ENCODE peak calls at places on chromosomes 6 and 20, in nine cellular contexts. T is HCT116, J is body of pancreas, C is fibroblast of mammary gland, N is kidney, V is fibroblast of pulmonary artery, I is lower lobe of right lung, G is IMR-90, A is AG04449. K is an unnamed sample.

GRCh38 chr6:155656024-155656423 is 200.4 kb upstream of the NOX3 start:
- DNase-seq in T (no peak), J (no peak), C (no peak), N (no peak), V (no peak), I (no peak), G (no peak), A (no peak), K (no peak)

GRCh38 chr6:1316482-1317220 is 4.8 kb downstream of the FOXQ1 start:
- DNase-seq in T (no peak), J (peak), C (no peak), N (peak), V (peak), I (no peak), G (no peak), A (no peak), K (peak)

GRCh38 chr6:149834513-149835481 is 29.4 kb downstream of the LRP11 start:
- DNase-seq in T (peak), J (peak), C (peak), N (no peak), V (peak), I (no peak), G (peak), A (no peak), K (peak)

GRCh38 chr20:59939879-59940128 is 301 bp downstream of the PPP1R3D start:
- DNase-seq in T (no peak), J (peak), C (no peak), N (peak), V (no peak), I (peak), G (peak), A (no peak), K (peak)

GRCh38 chr6:108171291-108171917 is 5.6 kb downstream of the NR2E1 start:
- DNase-seq in T (no peak), J (no peak), C (no peak), N (no peak), V (no peak), I (no peak), G (no peak), A (no peak), K (no peak)

GRCh38 chr6:139764498-139764986 is 390.1 kb upstream of the CITED2 start:
- DNase-seq in T (peak), J (no peak), C (peak), N (no peak), V (peak), I (no peak), G (peak), A (peak), K (no peak)

GRCh38 chr6:125918681-125919566 is 37.6 kb upstream of the HINT3 start:
- DNase-seq in T (no peak), J (peak), C (peak), N (no peak), V (peak), I (no peak), G (peak), A (no peak), K (peak)

GRCh38 chr6:33692078-33692759 is 19.3 kb downstream of the UQCC2 start:
- DNase-seq in T (no peak), J (no peak), C (no peak), N (peak), V (peak), I (peak), G (no peak), A (no peak), K (peak)

GRCh38 chr6:3222506-3223038 is 4.9 kb downstream of the TUBB2B start:
- DNase-seq in T (no peak), J (no peak), C (no peak), N (no peak), V (no peak), I (no peak), G (no peak), A (no peak), K (no peak)

GRCh38 chr6:135664527-135664926 is 167.0 kb upstream of the AHI1 start:
- DNase-seq in T (no peak), J (no peak), C (no peak), N (no peak), V (no peak), I (no peak), G (no peak), A (no peak), K (no peak)

GRCh38 chr6:152356659-152357058 is 280.5 kb downstream of the SYNE1 start:
- DNase-seq in T (peak), J (no peak), C (peak), N (no peak), V (peak), I (no peak), G (peak), A (no peak), K (no peak)

GRCh38 chr20:3652646-3653596 is 10.3 kb downstream of the GFRA4 start:
- DNase-seq in T (no peak), J (peak), C (no peak), N (no peak), V (no peak), I (no peak), G (no peak), A (no peak), K (no peak)

GRCh38 chr20:8255945-8256632 is 124.0 kb downstream of the PLCB1 start:
- DNase-seq in T (no peak), J (no peak), C (no peak), N (no peak), V (no peak), I (peak), G (no peak), A (no peak), K (no peak)

GRCh38 chr20:14446446-14446845 is 109.0 kb upstream of the FLRT3 start:
- DNase-seq in T (no peak), J (no peak), C (peak), N (no peak), V (no peak), I (no peak), G (peak), A (no peak), K (no peak)

GRCh38 chr6:45661667-45662066 is 283.9 kb upstream of the SUPT3H start:
- DNase-seq in T (no peak), J (no peak), C (peak), N (no peak), V (peak), I (no peak), G (peak), A (no peak), K (no peak)

GRCh38 chr6:107845777-107846176 is 21.7 kb upstream of the SCML4 start:
- DNase-seq in T (no peak), J (no peak), C (no peak), N (no peak), V (no peak), I (no peak), G (no peak), A (no peak), K (no peak)

GRCh38 chr20:38338849-38339520 is 7.3 kb upstream of the LBP start:
- DNase-seq in T (no peak), J (no peak), C (peak), N (peak), V (peak), I (no peak), G (no peak), A (no peak), K (no peak)

GRCh38 chr6:170440437-170440836 is 112.7 kb downstream of the PSMB1 start:
- DNase-seq in T (no peak), J (no peak), C (no peak), N (no peak), V (no peak), I (no peak), G (no peak), A (no peak), K (peak)

GRCh38 chr6:82988904-82989303 is 76.7 kb downstream of the UBE3D start:
- DNase-seq in T (no peak), J (no peak), C (peak), N (no peak), V (peak), I (no peak), G (peak), A (no peak), K (no peak)

GRCh38 chr6:113731528-113731927 is 125.6 kb upstream of the MARCKS start:
- DNase-seq in T (no peak), J (no peak), C (no peak), N (no peak), V (no peak), I (no peak), G (no peak), A (no peak), K (no peak)

GRCh38 chr6:54981647-54982046 is 135.1 kb downstream of the FAM83B start:
- DNase-seq in T (no peak), J (no peak), C (peak), N (no peak), V (no peak), I (no peak), G (peak), A (peak), K (no peak)

GRCh38 chr6:1325471-1326309 is 13.8 kb downstream of the FOXQ1 start:
- DNase-seq in T (peak), J (no peak), C (peak), N (no peak), V (peak), I (no peak), G (peak), A (peak), K (peak)

GRCh38 chr6:155510879-155511278 is 55.2 kb upstream of the NOX3 start:
- DNase-seq in T (no peak), J (no peak), C (no peak), N (no peak), V (no peak), I (no peak), G (peak), A (no peak), K (no peak)

GRCh38 chr6:167100241-167100674 is 22.6 kb upstream of the CCR6 start:
- DNase-seq in T (no peak), J (no peak), C (no peak), N (no peak), V (no peak), I (no peak), G (no peak), A (no peak), K (no peak)

GRCh38 chr6:140462495-140463311 is 1088.3 kb upstream of the CITED2 start:
- DNase-seq in T (peak), J (peak), C (peak), N (no peak), V (peak), I (no peak), G (peak), A (no peak), K (no peak)

GRCh38 chr20:25336561-25337422 is 53.8 kb downstream of the ABHD12 start:
- DNase-seq in T (no peak), J (peak), C (peak), N (no peak), V (peak), I (no peak), G (peak), A (no peak), K (no peak)

GRCh38 chr6:160163425-160163824 is 41.8 kb downstream of the SLC22A1 start:
- DNase-seq in T (no peak), J (no peak), C (no peak), N (no peak), V (no peak), I (no peak), G (no peak), A (no peak), K (no peak)

GRCh38 chr6:160160929-160161646 is 39.5 kb downstream of the SLC22A1 start:
- DNase-seq in T (no peak), J (no peak), C (no peak), N (no peak), V (no peak), I (no peak), G (no peak), A (no peak), K (no peak)

GRCh38 chr6:160160450-160160849 is 38.8 kb downstream of the SLC22A1 start:
- DNase-seq in T (no peak), J (no peak), C (no peak), N (no peak), V (no peak), I (no peak), G (peak), A (no peak), K (peak)

GRCh38 chr6:160161647-160161986 is 40.0 kb downstream of the SLC22A1 start:
- DNase-seq in T (no peak), J (no peak), C (no peak), N (no peak), V (no peak), I (no peak), G (no peak), A (no peak), K (no peak)

DNA sequence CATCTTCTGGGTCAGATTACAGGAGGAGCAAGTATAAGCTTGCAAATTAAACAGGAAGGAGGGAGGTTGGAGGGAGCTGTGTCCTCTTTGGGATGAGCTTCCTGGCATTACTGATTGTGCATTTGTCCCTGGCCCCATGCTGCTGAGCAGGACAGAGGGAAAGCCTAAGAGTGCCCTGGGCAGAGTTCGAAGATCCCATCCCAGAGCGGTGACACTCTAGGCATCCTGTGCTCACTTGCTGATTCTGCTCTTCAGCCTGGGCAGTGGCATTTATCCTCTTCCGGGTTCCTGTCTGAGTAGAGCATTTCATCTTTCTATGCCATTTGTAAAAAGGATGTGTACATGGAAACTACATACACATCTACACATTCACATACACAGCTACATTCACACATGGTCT is 40.6 kb downstream of the SLC22A1 start:
- DNase-seq in T (no peak), J (no peak), C (no peak), N (no peak), V (no peak), I (no peak), G (no peak), A (no peak), K (no peak)
- H3K4me3 ChIP-seq in T (no peak), J (no peak), C (no peak), N (no peak), V (no peak), I (no peak), G (no peak), A (no peak), K (no peak)

GRCh38 chr20:36808317-36809257 is 35.0 kb upstream of the DSN1 start:
- DNase-seq in T (peak), J (peak), C (peak), N (no peak), V (peak), I (peak), G (peak), A (peak), K (peak)
- TF ChIP-seq CTCF in T (peak), J (peak), C (peak), N (peak), V (peak), I (peak), G (peak), A (peak), K (no peak)

DNA sequence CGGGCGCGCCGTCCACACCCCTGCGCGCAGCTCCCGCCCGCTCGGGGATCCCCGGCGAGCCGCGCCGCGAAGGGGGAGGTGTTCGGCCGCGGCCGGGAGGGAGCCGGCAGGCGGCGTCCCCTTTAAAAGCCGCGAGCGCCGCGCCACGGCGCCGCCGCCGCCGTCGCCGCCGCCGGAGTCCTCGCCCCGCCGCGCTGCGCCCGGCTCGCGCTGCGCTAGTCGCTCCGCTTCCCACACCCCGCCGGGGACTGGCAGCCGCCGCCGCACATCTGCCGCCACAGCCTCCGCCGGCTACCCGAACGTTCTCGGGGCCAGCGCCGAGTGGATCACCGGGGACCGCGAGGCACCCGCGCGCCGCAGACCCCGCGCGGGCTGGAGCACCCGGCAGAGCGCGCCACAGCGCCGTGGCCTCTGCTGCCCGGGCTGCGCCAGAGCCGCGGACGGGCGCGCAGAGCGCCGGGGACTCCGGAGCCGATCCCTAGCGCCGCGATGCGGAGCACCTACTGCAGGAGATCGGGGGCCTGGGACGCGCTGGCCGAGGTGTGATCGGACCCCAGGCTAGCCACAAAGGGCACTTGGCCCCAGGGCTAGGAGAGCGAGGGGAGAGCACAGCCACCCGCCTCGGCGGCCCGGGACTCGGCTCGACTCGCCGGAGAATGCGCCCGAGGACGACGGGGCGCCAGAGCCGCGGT is at the start of gene BMP2:
- DNase-seq in T (no peak), J (peak), C (peak), N (peak), V (peak), I (peak), G (peak), A (no peak), K (peak)
- H3K4me3 ChIP-seq in T (no peak), J (peak), C (peak), N (peak), V (peak), I (peak), G (peak), A (peak), K (peak)

GRCh38 chr6:28537509-28538140 is 11.9 kb downstream of the GPX5 start:
- DNase-seq in T (peak), J (no peak), C (peak), N (no peak), V (no peak), I (no peak), G (peak), A (no peak), K (no peak)

GRCh38 chr6:28534880-28535279 is 9.2 kb downstream of the GPX5 start:
- DNase-seq in T (no peak), J (no peak), C (no peak), N (no peak), V (no peak), I (no peak), G (no peak), A (no peak), K (no peak)

GRCh38 chr6:28541996-28542395 is 16.3 kb downstream of the GPX5 start:
- DNase-seq in T (no peak), J (no peak), C (no peak), N (no peak), V (no peak), I (no peak), G (no peak), A (no peak), K (no peak)

GRCh38 chr6:28531479-28532128 is 5.9 kb downstream of the GPX5 start:
- DNase-seq in T (no peak), J (no peak), C (peak), N (no peak), V (no peak), I (no peak), G (no peak), A (no peak), K (no peak)

GRCh38 chr6:28537065-28537464 is 11.4 kb downstream of the GPX5 start:
- DNase-seq in T (no peak), J (no peak), C (peak), N (no peak), V (peak), I (no peak), G (peak), A (no peak), K (no peak)
- TF ChIP-seq CTCF in T (no peak), J (no peak), C (no peak), N (no peak), V (no peak), I (no peak), G (no peak), A (no peak), K (no peak)

DNA sequence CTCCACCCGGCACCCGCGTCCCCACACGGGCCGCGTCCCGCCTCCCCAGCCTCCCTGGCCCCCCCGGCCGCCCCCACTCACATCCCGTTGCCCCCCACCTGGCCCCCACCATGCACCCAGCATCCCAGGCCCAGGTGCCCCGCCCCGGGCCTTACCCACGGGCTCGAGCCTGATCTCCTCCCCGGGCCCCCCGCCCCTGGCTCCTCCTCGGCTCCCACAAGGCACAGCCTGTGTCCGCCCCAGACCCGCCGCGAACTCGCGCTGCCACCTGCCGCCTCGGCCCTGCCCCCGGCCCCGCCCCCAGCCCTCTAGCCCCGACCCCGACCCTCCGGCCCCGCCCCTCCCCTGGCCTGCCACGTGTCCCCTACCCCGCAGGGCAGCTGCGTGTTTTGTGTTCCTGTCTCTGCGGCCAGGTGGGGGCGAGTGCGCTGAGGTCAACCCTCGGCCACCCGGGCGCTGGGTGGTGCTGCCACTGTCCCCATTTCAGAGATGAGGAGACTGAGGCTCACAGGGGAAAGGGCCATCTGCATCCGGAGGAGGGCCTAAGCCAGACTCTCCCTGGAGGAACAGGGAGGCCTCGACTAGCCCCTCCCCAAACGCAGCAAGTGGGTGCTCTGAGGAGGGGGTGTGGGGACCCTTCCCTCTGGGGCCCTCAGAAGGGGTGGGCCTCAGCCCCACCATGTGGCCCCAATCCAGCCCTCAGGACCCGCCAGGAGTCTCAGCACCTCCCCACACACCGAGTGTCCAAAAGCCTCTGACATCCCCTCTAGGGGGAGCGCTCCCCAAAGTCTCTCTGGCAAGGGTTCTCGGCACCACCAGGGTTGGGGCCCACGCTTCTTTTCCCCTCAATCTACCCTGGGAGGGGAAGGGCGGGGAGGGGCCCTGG is 99.8 kb downstream of the TAF4 start:
- DNase-seq in T (no peak), J (no peak), C (no peak), N (no peak), V (no peak), I (no peak), G (no peak), A (no peak), K (no peak)
- H3K4me3 ChIP-seq in T (no peak), J (no peak), C (no peak), N (no peak), V (no peak), I (no peak), G (no peak), A (no peak), K (no peak)